ENCODE peak calls at places on chromosomes 6 and 20, in ten cellular contexts. B is Jurkat, Clone E6-1; E is stimulated activated CD4-positive, alpha-beta T cell treated with anti-CD3 and anti-CD28 coated beads, Interleukin-1b, Interleukin-23, amount 100 ng/mL, for 24 hours; G is G401; M is stomach; Z is stimulated activated CD8-positive, alpha-beta memory T cell treated with anti-CD3 and anti-CD28 coated beads, Interleukin-4, amount 100 ng/mL, for 24 hours; F is EL; X is pons; A is naive B cell; S is brain microvascular endothelial cell. H is an unnamed sample.
A peak's percentile ranks its signal among the peaks of the same experiment; 100 is the strongest.

GRCh38 chr20:17612287-17612974 is 42.6 kb downstream of the DSTN start:
- DNase-seq in X (no peak), F (peak; percentile 71), G (no peak), S (peak; percentile 82), Z (peak; percentile 19), A (no peak), E (no peak), M (no peak), B (peak; percentile 72), H (no peak)

GRCh38 chr6:81752969-81753708 is 658 bp upstream of the TENT5A start:
- DNase-seq in F (peak; percentile 96), E (peak; percentile 10), S (peak; percentile 85), M (peak; percentile 95), G (peak; percentile 76), B (no peak), X (peak; percentile 83), A (peak; percentile 75), Z (peak; percentile 62), H (peak; percentile 91)

GRCh38 chr20:2652724-2653510 is 485 bp downstream of the NOP56 start:
- DNase-seq in A (no peak), M (no peak), B (peak; percentile 41), Z (peak; percentile 36), E (no peak), S (peak; percentile 2), F (no peak), G (peak; percentile 23), X (peak; percentile 27), H (peak; percentile 59)

GRCh38 chr6:9437836-9438235 is 977.0 kb downstream of the TFAP2A start:
- DNase-seq in F (peak; percentile 42), E (no peak), Z (no peak), G (no peak), M (no peak), X (no peak), B (no peak), S (peak; percentile 2), A (no peak), H (no peak)

GRCh38 chr6:157070403-157071107 is 252.8 kb downstream of the TMEM242 start:
- DNase-seq in G (peak; percentile 97), S (no peak), F (no peak), X (no peak), M (no peak), A (no peak), B (no peak), Z (no peak), E (no peak), H (no peak)

GRCh38 chr6:8243462-8243861 is 141.1 kb upstream of the EEF1E1 start:
- DNase-seq in B (no peak), E (no peak), G (no peak), S (peak; percentile 33), X (no peak), Z (no peak), A (no peak), F (peak; percentile 64), M (no peak), H (no peak)

GRCh38 chr6:37190159-37190535 is 20.2 kb downstream of the PIM1 start:
- DNase-seq in F (peak; percentile 31), E (no peak), X (no peak), Z (no peak), M (no peak), G (no peak), A (no peak), B (no peak), S (peak; percentile 31), H (no peak)

GRCh38 chr6:90074161-90074560 is 179.9 kb downstream of the GJA10 start:
- DNase-seq in M (no peak), E (no peak), S (no peak), Z (no peak), A (no peak), F (no peak), X (peak; percentile 97), B (no peak), G (peak; percentile 42), H (no peak)

GRCh38 chr6:89154131-89154530 is 8.3 kb downstream of the PM20D2 start:
- DNase-seq in B (no peak), M (no peak), F (peak; percentile 37), X (no peak), G (no peak), A (no peak), Z (no peak), E (no peak), S (no peak), H (no peak)

GRCh38 chr20:6630494-6630893 is 137.0 kb upstream of the BMP2 start:
- DNase-seq in M (no peak), X (no peak), A (no peak), E (no peak), F (no peak), G (no peak), Z (no peak), B (no peak), S (no peak), H (no peak)